ENCODE peak calls at places on chromosomes 1 and 21, in eight cellular contexts. One of them, this sample, is unnamed.

GRCh38 chr21:34592120-34592561 is 22.8 kb downstream of the RCAN1 start:
- DNase-seq in omental fat pad: no peak
- DNase-seq in C1 segment of cervical spinal cord: no peak
- DNase-seq in H54: no peak
- DNase-seq in thoracic aorta: no peak
- DNase-seq in WTC11: no peak
- DNase-seq in GM13977: no peak
- DNase-seq in K562: peak
- DNase-seq in this sample: no peak

GRCh38 chr1:119008483-119009299 is 20.5 kb upstream of the TBX15 start:
- DNase-seq in H54: peak
- DNase-seq in thoracic aorta: no peak
- DNase-seq in K562: peak
- DNase-seq in GM13977: peak
- DNase-seq in WTC11: no peak
- DNase-seq in omental fat pad: no peak
- DNase-seq in C1 segment of cervical spinal cord: no peak
- DNase-seq in this sample: peak

GRCh38 chr1:97186381-97186780 is 464.8 kb downstream of the PTBP2 start:
- DNase-seq in omental fat pad: no peak
- DNase-seq in H54: no peak
- DNase-seq in K562: no peak
- DNase-seq in thoracic aorta: no peak
- DNase-seq in C1 segment of cervical spinal cord: no peak
- DNase-seq in WTC11: peak
- DNase-seq in GM13977: no peak
- DNase-seq in this sample: no peak

GRCh38 chr21:31744162-31744800 is 12.4 kb upstream of the SCAF4 start:
- DNase-seq in C1 segment of cervical spinal cord: no peak
- DNase-seq in thoracic aorta: no peak
- DNase-seq in omental fat pad: no peak
- DNase-seq in GM13977: no peak
- DNase-seq in WTC11: no peak
- DNase-seq in K562: no peak
- DNase-seq in H54: no peak
- DNase-seq in this sample: no peak

GRCh38 chr1:48492392-48492791 is 20.4 kb upstream of the SPATA6 start:
- DNase-seq in H54: no peak
- DNase-seq in GM13977: no peak
- DNase-seq in thoracic aorta: no peak
- DNase-seq in omental fat pad: no peak
- DNase-seq in K562: no peak
- DNase-seq in C1 segment of cervical spinal cord: no peak
- DNase-seq in WTC11: no peak
- DNase-seq in this sample: no peak

GRCh38 chr1:36279110-36279788 is 26.9 kb upstream of the SH3D21 start:
- DNase-seq in omental fat pad: no peak
- DNase-seq in WTC11: no peak
- DNase-seq in H54: no peak
- DNase-seq in thoracic aorta: no peak
- DNase-seq in GM13977: no peak
- DNase-seq in K562: no peak
- DNase-seq in C1 segment of cervical spinal cord: no peak
- DNase-seq in this sample: no peak

GRCh38 chr1:67830928-67831596 is 2.2 kb downstream of the GNG12 start:
- DNase-seq in H54: no peak
- DNase-seq in GM13977: no peak
- DNase-seq in C1 segment of cervical spinal cord: no peak
- DNase-seq in omental fat pad: no peak
- DNase-seq in thoracic aorta: no peak
- DNase-seq in WTC11: no peak
- DNase-seq in K562: no peak
- DNase-seq in this sample: no peak

GRCh38 chr21:36506482-36506881 is 26.6 kb upstream of the CLDN14 start:
- DNase-seq in thoracic aorta: no peak
- DNase-seq in K562: no peak
- DNase-seq in omental fat pad: no peak
- DNase-seq in GM13977: no peak
- DNase-seq in H54: no peak
- DNase-seq in WTC11: no peak
- DNase-seq in C1 segment of cervical spinal cord: no peak
- DNase-seq in this sample: no peak

GRCh38 chr1:115529216-115529897 is 112.4 kb upstream of the VANGL1 start:
- DNase-seq in WTC11: no peak
- DNase-seq in thoracic aorta: no peak
- DNase-seq in C1 segment of cervical spinal cord: no peak
- DNase-seq in K562: no peak
- DNase-seq in omental fat pad: no peak
- DNase-seq in H54: no peak
- DNase-seq in GM13977: no peak
- DNase-seq in this sample: no peak

GRCh38 chr1:63914706-63915105 is 140.9 kb downstream of the ROR1 start:
- DNase-seq in omental fat pad: no peak
- DNase-seq in thoracic aorta: no peak
- DNase-seq in C1 segment of cervical spinal cord: no peak
- DNase-seq in K562: no peak
- DNase-seq in H54: no peak
- DNase-seq in GM13977: no peak
- DNase-seq in WTC11: no peak
- DNase-seq in this sample: no peak

This sample was measured in non-pigmented ciliary epithelial cell.